ENCODE peak calls at places on chromosomes 12 and 14, in seven cellular contexts. One of them, this sample, is unnamed.

GRCh38 chr12:75438052-75438754 is 42.4 kb upstream of the GLIPR1 start:
- DNase-seq in IMR-90: no peak
- DNase-seq in HCT116: no peak
- DNase-seq in A549: no peak
- DNase-seq in H1: no peak
- DNase-seq in HepG2: no peak
- DNase-seq in K562: no peak
- DNase-seq in this sample: no peak

GRCh38 chr12:124778411-124778810 is 85.3 kb downstream of the SCARB1 start:
- DNase-seq in IMR-90: no peak
- DNase-seq in HCT116: no peak
- DNase-seq in A549: no peak
- DNase-seq in H1: no peak
- DNase-seq in HepG2: no peak
- DNase-seq in K562: no peak
- DNase-seq in this sample: no peak

GRCh38 chr14:50531595-50532501 is 521 bp downstream of the MAP4K5 start:
- DNase-seq in IMR-90: peak
- DNase-seq in HCT116: no peak
- DNase-seq in A549: no peak
- DNase-seq in H1: peak
- DNase-seq in HepG2: no peak
- DNase-seq in K562: peak
- DNase-seq in this sample: no peak

GRCh38 chr14:22432348-22432976 is 156.6 kb downstream of the DAD1 start:
- DNase-seq in IMR-90: peak
- DNase-seq in HCT116: peak
- DNase-seq in A549: peak
- DNase-seq in H1: no peak
- DNase-seq in HepG2: no peak
- DNase-seq in K562: no peak
- DNase-seq in this sample: no peak

GRCh38 chr12:124573839-124574786 is 6.7 kb upstream of the NCOR2 start:
- DNase-seq in IMR-90: no peak
- DNase-seq in HCT116: no peak
- DNase-seq in A549: no peak
- DNase-seq in H1: no peak
- DNase-seq in HepG2: no peak
- DNase-seq in K562: peak
- DNase-seq in this sample: no peak

GRCh38 chr12:100461330-100461973 is 12.2 kb upstream of the NR1H4 start:
- DNase-seq in IMR-90: no peak
- DNase-seq in HCT116: no peak
- DNase-seq in A549: no peak
- DNase-seq in H1: no peak
- DNase-seq in HepG2: no peak
- DNase-seq in K562: no peak
- DNase-seq in this sample: no peak

GRCh38 chr12:97899956-97900355 is 437.4 kb downstream of the RMST start:
- DNase-seq in IMR-90: no peak
- DNase-seq in HCT116: no peak
- DNase-seq in A549: no peak
- DNase-seq in H1: no peak
- DNase-seq in HepG2: peak
- DNase-seq in K562: no peak
- DNase-seq in this sample: no peak

GRCh38 chr12:79183003-79183402 is 318.4 kb downstream of the SYT1 start:
- DNase-seq in IMR-90: peak
- DNase-seq in HCT116: no peak
- DNase-seq in A549: no peak
- DNase-seq in H1: no peak
- DNase-seq in HepG2: no peak
- DNase-seq in K562: no peak
- DNase-seq in this sample: no peak

GRCh38 chr14:92105073-92105844 is 1.1 kb downstream of the ATXN3 start:
- DNase-seq in IMR-90: peak
- DNase-seq in HCT116: no peak
- DNase-seq in A549: peak
- DNase-seq in H1: no peak
- DNase-seq in HepG2: no peak
- DNase-seq in K562: peak
- DNase-seq in this sample: no peak

GRCh38 chr12:10397311-10397710 is 7.5 kb upstream of the KLRK1 start:
- DNase-seq in IMR-90: no peak
- DNase-seq in HCT116: no peak
- DNase-seq in A549: no peak
- DNase-seq in H1: no peak
- DNase-seq in HepG2: no peak
- DNase-seq in K562: no peak
- DNase-seq in this sample: no peak

GRCh38 chr12:86496595-86496994 is 240.4 kb upstream of the MGAT4C start:
- DNase-seq in IMR-90: no peak
- DNase-seq in HCT116: no peak
- DNase-seq in A549: no peak
- DNase-seq in H1: no peak
- DNase-seq in HepG2: no peak
- DNase-seq in K562: no peak
- DNase-seq in this sample: no peak

GRCh38 chr12:47312794-47313426 is 233.2 kb upstream of the AMIGO2 start:
- DNase-seq in IMR-90: no peak
- DNase-seq in HCT116: no peak
- DNase-seq in A549: no peak
- DNase-seq in H1: no peak
- DNase-seq in HepG2: no peak
- DNase-seq in K562: no peak
- DNase-seq in this sample: no peak

GRCh38 chr12:40946612-40947194 is 241.4 kb upstream of the PDZRN4 start:
- DNase-seq in IMR-90: peak
- DNase-seq in HCT116: peak
- DNase-seq in A549: peak
- DNase-seq in H1: no peak
- DNase-seq in HepG2: peak
- DNase-seq in K562: peak
- DNase-seq in this sample: no peak

GRCh38 chr12:43407816-43408645 is 144.0 kb downstream of the ADAMTS20 start:
- DNase-seq in IMR-90: peak
- DNase-seq in HCT116: no peak
- DNase-seq in A549: no peak
- DNase-seq in H1: no peak
- DNase-seq in HepG2: no peak
- DNase-seq in K562: no peak
- DNase-seq in this sample: no peak

GRCh38 chr14:58884442-58884841 is 246.7 kb downstream of the DACT1 start:
- DNase-seq in IMR-90: no peak
- DNase-seq in HCT116: no peak
- DNase-seq in A549: no peak
- DNase-seq in H1: no peak
- DNase-seq in HepG2: peak
- DNase-seq in K562: no peak
- DNase-seq in this sample: no peak

GRCh38 chr12:81329088-81329487 is 251.2 kb downstream of the ACSS3 start:
- DNase-seq in IMR-90: peak
- DNase-seq in HCT116: no peak
- DNase-seq in A549: no peak
- DNase-seq in H1: peak
- DNase-seq in HepG2: peak
- DNase-seq in K562: no peak
- DNase-seq in this sample: no peak

GRCh38 chr12:113439606-113440030 is 17.4 kb downstream of the SDSL start:
- DNase-seq in IMR-90: peak
- DNase-seq in HCT116: no peak
- DNase-seq in A549: peak
- DNase-seq in H1: peak
- DNase-seq in HepG2: peak
- DNase-seq in K562: peak
- DNase-seq in this sample: no peak

GRCh38 chr14:68899033-68899603 is 80.0 kb downstream of the ACTN1 start:
- DNase-seq in IMR-90: no peak
- DNase-seq in HCT116: no peak
- DNase-seq in A549: no peak
- DNase-seq in H1: no peak
- DNase-seq in HepG2: no peak
- DNase-seq in K562: no peak
- DNase-seq in this sample: no peak

GRCh38 chr12:111429760-111430417 is 24.2 kb downstream of the SH2B3 start:
- DNase-seq in IMR-90: no peak
- DNase-seq in HCT116: no peak
- DNase-seq in A549: no peak
- DNase-seq in H1: no peak
- DNase-seq in HepG2: no peak
- DNase-seq in K562: no peak
- DNase-seq in this sample: no peak

GRCh38 chr14:66001356-66001755 is 484.8 kb upstream of the CCDC196 start:
- DNase-seq in IMR-90: no peak
- DNase-seq in HCT116: no peak
- DNase-seq in A549: no peak
- DNase-seq in H1: no peak
- DNase-seq in HepG2: no peak
- DNase-seq in K562: no peak
- DNase-seq in this sample: no peak

GRCh38 chr12:111570090-111570961 is 28.8 kb downstream of the ATXN2 start:
- DNase-seq in IMR-90: peak
- DNase-seq in HCT116: peak
- DNase-seq in A549: peak
- DNase-seq in H1: peak
- DNase-seq in HepG2: no peak
- DNase-seq in K562: no peak
- DNase-seq in this sample: no peak

GRCh38 chr12:58727526-58727925 is 192.8 kb downstream of the LRIG3 start:
- DNase-seq in IMR-90: peak
- DNase-seq in HCT116: no peak
- DNase-seq in A549: no peak
- DNase-seq in H1: no peak
- DNase-seq in HepG2: no peak
- DNase-seq in K562: no peak
- DNase-seq in this sample: no peak

GRCh38 chr12:104339663-104340062 is 36.1 kb downstream of the EID3 start:
- DNase-seq in IMR-90: peak
- DNase-seq in HCT116: no peak
- DNase-seq in A549: no peak
- DNase-seq in H1: no peak
- DNase-seq in HepG2: no peak
- DNase-seq in K562: no peak
- DNase-seq in this sample: no peak

GRCh38 chr14:27243360-27243759 is 645.5 kb upstream of the NOVA1 start:
- DNase-seq in IMR-90: no peak
- DNase-seq in HCT116: no peak
- DNase-seq in A549: no peak
- DNase-seq in H1: no peak
- DNase-seq in HepG2: no peak
- DNase-seq in K562: no peak
- DNase-seq in this sample: no peak

GRCh38 chr14:54356172-54356571 is 40.6 kb upstream of the CDKN3 start:
- DNase-seq in IMR-90: peak
- DNase-seq in HCT116: no peak
- DNase-seq in A549: no peak
- DNase-seq in H1: no peak
- DNase-seq in HepG2: peak
- DNase-seq in K562: no peak
- DNase-seq in this sample: no peak

GRCh38 chr12:31618228-31619025 is 27.5 kb upstream of the DENND5B start:
- DNase-seq in IMR-90: peak
- DNase-seq in HCT116: no peak
- DNase-seq in A549: no peak
- DNase-seq in H1: no peak
- DNase-seq in HepG2: no peak
- DNase-seq in K562: no peak
- DNase-seq in this sample: no peak

GRCh38 chr12:93011100-93011499 is 82.0 kb upstream of the EEA1 start:
- DNase-seq in IMR-90: no peak
- DNase-seq in HCT116: peak
- DNase-seq in A549: no peak
- DNase-seq in H1: no peak
- DNase-seq in HepG2: no peak
- DNase-seq in K562: no peak
- DNase-seq in this sample: no peak

GRCh38 chr12:2397356-2398045 is 344.7 kb downstream of the CACNA1C start:
- DNase-seq in IMR-90: no peak
- DNase-seq in HCT116: peak
- DNase-seq in A549: no peak
- DNase-seq in H1: no peak
- DNase-seq in HepG2: peak
- DNase-seq in K562: no peak
- DNase-seq in this sample: no peak

GRCh38 chr14:90489916-90490726 is 93.3 kb downstream of the CALM1 start:
- DNase-seq in IMR-90: peak
- DNase-seq in HCT116: no peak
- DNase-seq in A549: no peak
- DNase-seq in H1: peak
- DNase-seq in HepG2: no peak
- DNase-seq in K562: peak
- DNase-seq in this sample: no peak
- TF ChIP-seq CEBPB in IMR-90: no peak
- TF ChIP-seq CEBPB in HCT116: no peak
- TF ChIP-seq CEBPB in A549: no peak
- TF ChIP-seq CEBPB in H1: no peak
- TF ChIP-seq CEBPB in HepG2: no peak
- TF ChIP-seq CEBPB in K562: no peak
- TF ChIP-seq CEBPB in this sample: no peak

GRCh38 chr12:6953417-6954315 is 2.5 kb downstream of the PTPN6 start:
- DNase-seq in IMR-90: no peak
- DNase-seq in HCT116: no peak
- DNase-seq in A549: no peak
- DNase-seq in H1: no peak
- DNase-seq in HepG2: no peak
- DNase-seq in K562: no peak
- DNase-seq in this sample: peak
- TF ChIP-seq CEBPB in IMR-90: no peak
- TF ChIP-seq CEBPB in HCT116: no peak
- TF ChIP-seq CEBPB in A549: no peak
- TF ChIP-seq CEBPB in H1: no peak
- TF ChIP-seq CEBPB in HepG2: no peak
- TF ChIP-seq CEBPB in K562: no peak
- TF ChIP-seq CEBPB in this sample: no peak

DNA sequence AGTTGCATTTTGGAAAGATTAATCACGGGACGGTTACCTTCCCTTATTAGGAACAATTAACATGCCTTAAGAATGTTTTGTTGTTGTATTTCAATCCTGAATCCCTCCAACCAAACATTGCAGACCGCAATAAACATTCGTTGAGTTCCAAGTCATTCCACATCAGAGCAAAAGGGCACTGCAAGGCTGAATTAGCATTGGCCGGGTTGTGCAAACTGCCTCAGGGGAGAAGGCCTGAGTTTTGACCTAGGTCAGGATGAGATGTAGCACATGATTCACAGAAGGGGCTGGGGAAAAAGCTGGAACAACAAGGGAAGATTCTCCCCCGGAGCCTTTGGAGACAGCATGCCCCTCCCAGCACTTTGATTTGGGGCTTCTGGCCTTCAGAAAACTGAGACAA is 82.1 kb upstream of the BDKRB2 start:
- DNase-seq in IMR-90: peak
- DNase-seq in HCT116: no peak
- DNase-seq in A549: no peak
- DNase-seq in H1: no peak
- DNase-seq in HepG2: no peak
- DNase-seq in K562: no peak
- DNase-seq in this sample: no peak
- TF ChIP-seq CEBPB in IMR-90: peak
- TF ChIP-seq CEBPB in HCT116: no peak
- TF ChIP-seq CEBPB in A549: peak
- TF ChIP-seq CEBPB in H1: no peak
- TF ChIP-seq CEBPB in HepG2: no peak
- TF ChIP-seq CEBPB in K562: no peak
- TF ChIP-seq CEBPB in this sample: no peak

GRCh38 chr14:31881531-31882310 is 195.4 kb upstream of the ARHGAP5 start:
- DNase-seq in IMR-90: peak
- DNase-seq in HCT116: no peak
- DNase-seq in A549: no peak
- DNase-seq in H1: no peak
- DNase-seq in HepG2: no peak
- DNase-seq in K562: no peak
- DNase-seq in this sample: no peak
- TF ChIP-seq CEBPB in IMR-90: peak
- TF ChIP-seq CEBPB in HCT116: no peak
- TF ChIP-seq CEBPB in A549: no peak
- TF ChIP-seq CEBPB in H1: no peak
- TF ChIP-seq CEBPB in HepG2: no peak
- TF ChIP-seq CEBPB in K562: no peak
- TF ChIP-seq CEBPB in this sample: no peak

This sample was measured in GM12878.